ENCODE peak calls at places on chromosomes 5 and 9, in nine cellular contexts. L is stimulated activated naive CD8-positive, alpha-beta T cell treated with anti-CD3 and anti-CD28 coated beads, Interleukin-15, amount 100 ng/mL, for 72 hours; D is uterus; J is activated CD4-positive, CD25-positive, alpha-beta regulatory T cell treated with anti-CD3 and anti-CD28 coated beads, Interleukin-2, amount 50 U/mL, for 16 hours; P is A549; C is AG10803; U is stimulated activated CD4-positive, alpha-beta T cell treated with anti-CD3 and anti-CD28 coated beads, Interleukin-4, amount 100 ng/mL, for 4 hours; Z is fibroblast of the conjunctiva; A is NCI-H2029 treated with DMSO at 0.1 percent for 48 hours. W is an unnamed sample.

GRCh38 chr5:15510816-15511215 is 10.8 kb downstream of the FBXL7 start:
- DNase-seq in A (no peak), Z (no peak), D (no peak), U (no peak), C (peak), J (no peak), L (no peak), P (no peak), W (peak)

GRCh38 chr9:89835676-89836075 is 230.9 kb downstream of the GADD45G start:
- DNase-seq in U (no peak), D (no peak), A (no peak), Z (no peak), P (no peak), J (no peak), C (no peak), L (no peak), W (no peak)

GRCh38 chr5:40409600-40409999 is 270.1 kb upstream of the PTGER4 start:
- DNase-seq in C (no peak), D (no peak), Z (no peak), U (no peak), A (no peak), L (no peak), P (no peak), J (no peak), W (no peak)

GRCh38 chr9:101465330-101465915 is 29.8 kb upstream of the ALDOB start:
- DNase-seq in A (no peak), L (no peak), U (no peak), D (peak), J (no peak), P (peak), Z (peak), C (peak), W (peak)

GRCh38 chr5:89417990-89418820 is 535.2 kb upstream of the MEF2C start:
- DNase-seq in L (no peak), C (no peak), P (no peak), J (no peak), U (no peak), D (no peak), A (no peak), Z (no peak), W (no peak)

GRCh38 chr9:72041775-72042194 is 18.6 kb downstream of the C9orf57 start:
- DNase-seq in D (peak), C (peak), Z (peak), P (no peak), A (peak), L (no peak), J (no peak), U (no peak), W (peak)

GRCh38 chr5:158468444-158468843 is 609.5 kb upstream of the CLINT1 start:
- DNase-seq in L (no peak), C (no peak), P (no peak), Z (no peak), D (no peak), J (no peak), A (no peak), U (no peak), W (no peak)

GRCh38 chr9:113492343-113493079 is 29.0 kb downstream of the RGS3 start:
- DNase-seq in D (no peak), C (peak), U (no peak), A (no peak), L (no peak), P (no peak), Z (no peak), J (no peak), W (no peak)

GRCh38 chr9:35757527-35758275 is 3.6 kb upstream of the MSMP start:
- DNase-seq in L (peak), A (peak), Z (no peak), J (no peak), U (no peak), C (no peak), P (peak), D (no peak), W (no peak)

GRCh38 chr5:178332096-178332780 is 99.6 kb upstream of the PHYKPL start:
- DNase-seq in D (no peak), Z (no peak), J (no peak), U (no peak), C (no peak), P (no peak), L (no peak), A (no peak), W (no peak)

GRCh38 chr9:89872913-89873707 is 268.3 kb downstream of the GADD45G start:
- DNase-seq in C (no peak), A (no peak), Z (no peak), P (no peak), J (no peak), L (no peak), D (peak), U (no peak), W (no peak)

GRCh38 chr9:86368871-86369521 is 14.8 kb upstream of the TUT7 start:
- DNase-seq in Z (peak), J (no peak), A (no peak), D (no peak), C (peak), U (no peak), P (no peak), L (no peak), W (no peak)

GRCh38 chr5:134125195-134126015 is 10.9 kb downstream of the TCF7 start:
- DNase-seq in J (no peak), A (no peak), L (no peak), D (peak), C (peak), P (no peak), Z (peak), U (no peak), W (peak)

GRCh38 chr9:93300175-93300572 is 116.2 kb downstream of the WNK2 start:
- DNase-seq in D (no peak), P (no peak), A (no peak), U (no peak), L (no peak), J (no peak), C (no peak), Z (no peak), W (no peak)

GRCh38 chr5:138981606-138982005 is 106.5 kb upstream of the LRRTM2 start:
- DNase-seq in J (no peak), Z (no peak), P (no peak), A (no peak), L (peak), D (no peak), C (peak), U (no peak), W (no peak)

GRCh38 chr9:20205821-20206220 is 416.5 kb downstream of the MLLT3 start:
- DNase-seq in J (no peak), D (no peak), L (no peak), P (no peak), C (peak), U (no peak), Z (no peak), A (no peak), W (no peak)

GRCh38 chr5:95620870-95621838 is 1.3 kb downstream of the GPR150 start:
- DNase-seq in C (peak), U (peak), A (peak), P (peak), D (no peak), L (peak), Z (no peak), J (no peak), W (no peak)

GRCh38 chr5:180118391-180118791 is 46.8 kb upstream of the RNF130 start:
- DNase-seq in D (no peak), P (no peak), A (no peak), L (no peak), Z (no peak), C (no peak), J (no peak), U (no peak), W (no peak)

GRCh38 chr5:139635191-139635590 is 13.0 kb upstream of the CXXC5 start:
- DNase-seq in U (no peak), A (no peak), D (no peak), L (no peak), J (no peak), C (no peak), P (no peak), Z (no peak), W (no peak)

GRCh38 chr9:95189230-95190098 is 128.0 kb downstream of the FANCC start:
- DNase-seq in D (peak), U (no peak), P (no peak), L (no peak), A (no peak), C (no peak), J (no peak), Z (peak), W (no peak)

GRCh38 chr9:120331913-120332312 is 248.1 kb downstream of the CDK5RAP2 start:
- DNase-seq in L (no peak), A (no peak), P (no peak), Z (no peak), D (no peak), U (no peak), J (no peak), C (no peak), W (no peak)

GRCh38 chr9:92637886-92638620 is 31.9 kb downstream of the IPPK start:
- DNase-seq in J (no peak), U (no peak), Z (no peak), D (peak), A (no peak), L (no peak), C (no peak), P (no peak), W (no peak)

GRCh38 chr9:88196456-88196855 is 58.2 kb upstream of the SPATA31C2 start:
- DNase-seq in U (no peak), D (no peak), P (no peak), L (no peak), Z (no peak), C (no peak), J (no peak), A (no peak), W (no peak)

GRCh38 chr9:96441798-96442445 is 8.0 kb upstream of the HABP4 start:
- DNase-seq in D (no peak), C (no peak), U (no peak), A (peak), L (no peak), P (peak), J (no peak), Z (no peak), W (no peak)

GRCh38 chr5:113526421-113526820 is 12.9 kb downstream of the YTHDC2 start:
- DNase-seq in A (no peak), D (no peak), L (no peak), P (no peak), J (no peak), C (no peak), U (no peak), Z (no peak), W (no peak)

GRCh38 chr5:147628054-147628895 is 118.4 kb upstream of the DPYSL3 start:
- DNase-seq in A (peak), C (peak), U (no peak), D (peak), J (no peak), L (peak), P (peak), Z (peak), W (peak)

GRCh38 chr9:89844075-89844474 is 239.3 kb downstream of the GADD45G start:
- DNase-seq in L (no peak), A (no peak), J (no peak), C (no peak), P (no peak), U (no peak), Z (no peak), D (no peak), W (no peak)

GRCh38 chr9:126159661-126160060 is 167.0 kb upstream of the MVB12B start:
- DNase-seq in Z (no peak), D (no peak), J (no peak), L (no peak), C (no peak), P (no peak), U (no peak), A (no peak), W (no peak)

GRCh38 chr5:9761706-9762105 is 131.6 kb upstream of the TAS2R1 start:
- DNase-seq in L (no peak), J (no peak), A (no peak), D (no peak), C (no peak), Z (no peak), P (no peak), U (no peak), W (no peak)

GRCh38 chr5:407051-407450 is 35.9 kb upstream of the EXOC3 start:
- DNase-seq in C (no peak), L (no peak), U (no peak), A (no peak), P (no peak), J (no peak), D (no peak), Z (no peak), W (no peak)

GRCh38 chr5:89203611-89204010 is 320.6 kb upstream of the MEF2C start:
- DNase-seq in P (no peak), L (no peak), C (no peak), A (no peak), J (no peak), U (no peak), D (no peak), Z (no peak), W (no peak)

GRCh38 chr5:109697339-109697738 is 7.6 kb downstream of the MAN2A1 start:
- DNase-seq in C (peak), Z (no peak), A (no peak), U (no peak), P (no peak), D (no peak), J (no peak), L (no peak), W (no peak)

GRCh38 chr9:93230601-93231000 is 46.7 kb downstream of the WNK2 start:
- DNase-seq in L (no peak), Z (no peak), U (no peak), D (no peak), P (no peak), A (no peak), C (no peak), J (no peak), W (no peak)

GRCh38 chr5:35884125-35884788 is 27.6 kb downstream of the IL7R start:
- DNase-seq in C (peak), U (no peak), D (no peak), J (no peak), Z (peak), A (no peak), P (no peak), L (no peak), W (peak)

GRCh38 chr5:160089549-160089948 is 29.7 kb downstream of the PWWP2A start:
- DNase-seq in A (no peak), L (no peak), C (no peak), J (no peak), D (no peak), P (no peak), U (no peak), Z (no peak), W (no peak)

GRCh38 chr9:121949364-121949763 is 143.7 kb downstream of the TTLL11 start:
- DNase-seq in C (no peak), D (no peak), L (no peak), A (no peak), J (no peak), Z (no peak), P (no peak), U (no peak), W (no peak)

GRCh38 chr5:65803699-65804426 is 81.9 kb downstream of the NLN start:
- DNase-seq in Z (no peak), J (no peak), U (no peak), P (no peak), C (no peak), D (no peak), A (no peak), L (peak), W (no peak)